ENCODE peak calls at places on chromosomes 13 and 19, in nine cellular contexts. One of them, this sample, is unnamed.

GRCh38 chr13:113117335-113117872 is 5.2 kb upstream of the F10 start:
- DNase-seq in cardiac muscle cell: no peak
- DNase-seq in BE2C: peak
- DNase-seq in A549: no peak
- DNase-seq in AG04450: no peak
- DNase-seq in left ventricle myocardium inferior: no peak
- DNase-seq in fibroblast of villous mesenchyme: no peak
- DNase-seq in IMR-90: no peak
- DNase-seq in ascending aorta: no peak
- DNase-seq in this sample: no peak

GRCh38 chr13:112333756-112334543 is 42.2 kb upstream of the SPACA7 start:
- DNase-seq in BE2C: no peak
- DNase-seq in IMR-90: no peak
- DNase-seq in left ventricle myocardium inferior: no peak
- DNase-seq in fibroblast of villous mesenchyme: no peak
- DNase-seq in AG04450: no peak
- DNase-seq in ascending aorta: no peak
- DNase-seq in A549: peak
- DNase-seq in cardiac muscle cell: no peak
- DNase-seq in this sample: no peak

GRCh38 chr13:96299235-96299634 is 209.3 kb downstream of the HS6ST3 start:
- DNase-seq in BE2C: no peak
- DNase-seq in IMR-90: no peak
- DNase-seq in left ventricle myocardium inferior: no peak
- DNase-seq in fibroblast of villous mesenchyme: no peak
- DNase-seq in A549: peak
- DNase-seq in ascending aorta: no peak
- DNase-seq in cardiac muscle cell: no peak
- DNase-seq in AG04450: no peak
- DNase-seq in this sample: no peak

GRCh38 chr13:35824395-35824794 is 306.8 kb downstream of the DCLK1 start:
- DNase-seq in cardiac muscle cell: no peak
- DNase-seq in fibroblast of villous mesenchyme: no peak
- DNase-seq in ascending aorta: no peak
- DNase-seq in A549: no peak
- DNase-seq in BE2C: no peak
- DNase-seq in IMR-90: no peak
- DNase-seq in AG04450: no peak
- DNase-seq in left ventricle myocardium inferior: no peak
- DNase-seq in this sample: no peak

GRCh38 chr13:34853161-34853560 is 88.9 kb upstream of the NBEA start:
- DNase-seq in ascending aorta: no peak
- DNase-seq in left ventricle myocardium inferior: no peak
- DNase-seq in BE2C: no peak
- DNase-seq in AG04450: no peak
- DNase-seq in fibroblast of villous mesenchyme: no peak
- DNase-seq in A549: no peak
- DNase-seq in cardiac muscle cell: no peak
- DNase-seq in IMR-90: no peak
- DNase-seq in this sample: no peak

GRCh38 chr19:9054768-9055167 is 32.1 kb upstream of the OR1M1 start:
- DNase-seq in fibroblast of villous mesenchyme: no peak
- DNase-seq in A549: peak
- DNase-seq in left ventricle myocardium inferior: no peak
- DNase-seq in IMR-90: no peak
- DNase-seq in cardiac muscle cell: no peak
- DNase-seq in ascending aorta: no peak
- DNase-seq in BE2C: no peak
- DNase-seq in AG04450: no peak
- DNase-seq in this sample: no peak

GRCh38 chr13:99969934-99970760 is 1.4 kb downstream of the ZIC5 start:
- DNase-seq in BE2C: peak
- DNase-seq in A549: peak
- DNase-seq in AG04450: no peak
- DNase-seq in fibroblast of villous mesenchyme: no peak
- DNase-seq in IMR-90: no peak
- DNase-seq in left ventricle myocardium inferior: no peak
- DNase-seq in cardiac muscle cell: peak
- DNase-seq in ascending aorta: no peak
- DNase-seq in this sample: no peak

GRCh38 chr13:98909016-98909415 is 68.8 kb downstream of the DOCK9 start:
- DNase-seq in fibroblast of villous mesenchyme: no peak
- DNase-seq in BE2C: no peak
- DNase-seq in AG04450: no peak
- DNase-seq in A549: peak
- DNase-seq in IMR-90: peak
- DNase-seq in cardiac muscle cell: no peak
- DNase-seq in ascending aorta: no peak
- DNase-seq in left ventricle myocardium inferior: no peak
- DNase-seq in this sample: no peak

GRCh38 chr19:17963936-17964691 is 2.8 kb upstream of the KCNN1 start:
- DNase-seq in A549: no peak
- DNase-seq in IMR-90: no peak
- DNase-seq in AG04450: no peak
- DNase-seq in fibroblast of villous mesenchyme: no peak
- DNase-seq in cardiac muscle cell: no peak
- DNase-seq in BE2C: no peak
- DNase-seq in left ventricle myocardium inferior: no peak
- DNase-seq in ascending aorta: no peak
- DNase-seq in this sample: no peak

GRCh38 chr19:48878219-48879024 is 6.2 kb downstream of the PPP1R15A start:
- DNase-seq in left ventricle myocardium inferior: no peak
- DNase-seq in AG04450: no peak
- DNase-seq in ascending aorta: peak
- DNase-seq in A549: peak
- DNase-seq in BE2C: no peak
- DNase-seq in fibroblast of villous mesenchyme: peak
- DNase-seq in IMR-90: peak
- DNase-seq in cardiac muscle cell: no peak
- DNase-seq in this sample: peak

GRCh38 chr19:48877900-48878218 is 5.6 kb downstream of the PPP1R15A start:
- DNase-seq in cardiac muscle cell: no peak
- DNase-seq in left ventricle myocardium inferior: no peak
- DNase-seq in IMR-90: no peak
- DNase-seq in AG04450: no peak
- DNase-seq in fibroblast of villous mesenchyme: no peak
- DNase-seq in ascending aorta: no peak
- DNase-seq in A549: peak
- DNase-seq in BE2C: no peak
- DNase-seq in this sample: no peak

GRCh38 chr19:48879025-48879572 is 6.9 kb downstream of the PPP1R15A start:
- DNase-seq in fibroblast of villous mesenchyme: no peak
- DNase-seq in IMR-90: no peak
- DNase-seq in BE2C: no peak
- DNase-seq in cardiac muscle cell: no peak
- DNase-seq in left ventricle myocardium inferior: no peak
- DNase-seq in ascending aorta: no peak
- DNase-seq in A549: peak
- DNase-seq in AG04450: no peak
- DNase-seq in this sample: no peak

GRCh38 chr19:48881741-48882657 is 9.8 kb downstream of the PPP1R15A start:
- DNase-seq in AG04450: no peak
- DNase-seq in left ventricle myocardium inferior: no peak
- DNase-seq in ascending aorta: no peak
- DNase-seq in cardiac muscle cell: peak
- DNase-seq in IMR-90: no peak
- DNase-seq in A549: peak
- DNase-seq in fibroblast of villous mesenchyme: no peak
- DNase-seq in BE2C: no peak
- DNase-seq in this sample: no peak
- TF ChIP-seq CTCF in AG04450: no peak
- TF ChIP-seq CTCF in left ventricle myocardium inferior: no peak
- TF ChIP-seq CTCF in ascending aorta: no peak
- TF ChIP-seq CTCF in cardiac muscle cell: no peak
- TF ChIP-seq CTCF in IMR-90: no peak
- TF ChIP-seq CTCF in A549: no peak
- TF ChIP-seq CTCF in fibroblast of villous mesenchyme: no peak
- TF ChIP-seq CTCF in BE2C: no peak
- TF ChIP-seq CTCF in this sample: no peak

DNA sequence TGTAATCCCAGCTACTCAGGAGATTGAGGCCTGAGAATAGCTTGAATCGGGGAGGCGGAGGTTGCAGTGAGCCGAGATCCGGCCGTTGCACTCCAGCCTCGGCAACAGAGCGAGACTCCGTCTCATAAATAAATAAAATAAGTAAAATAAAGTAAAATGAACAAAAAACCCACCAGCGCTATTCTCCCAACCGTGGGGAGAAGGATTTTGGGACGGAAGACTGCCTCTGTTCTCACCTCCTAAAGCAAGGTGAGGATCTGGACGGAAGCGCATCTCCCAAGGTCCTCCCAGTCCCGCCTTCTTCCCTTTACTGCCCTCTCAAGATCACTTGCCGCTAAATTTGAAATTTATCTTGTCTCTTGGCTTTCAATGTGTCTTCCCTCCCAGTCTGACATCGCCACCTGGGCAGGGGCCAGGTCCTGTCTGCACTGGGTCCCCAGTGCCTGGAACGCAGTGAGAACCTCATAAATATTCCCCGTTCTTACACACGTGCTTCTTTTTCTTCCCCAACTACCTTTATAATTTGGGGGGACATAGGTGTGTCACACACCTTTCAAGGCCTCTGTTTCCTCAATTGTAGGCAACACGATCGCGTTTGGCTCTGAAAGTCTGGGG is 1.2 kb upstream of the DNAJB1 start:
- DNase-seq in A549: no peak
- DNase-seq in ascending aorta: no peak
- DNase-seq in IMR-90: no peak
- DNase-seq in AG04450: no peak
- DNase-seq in fibroblast of villous mesenchyme: no peak
- DNase-seq in cardiac muscle cell: no peak
- DNase-seq in left ventricle myocardium inferior: no peak
- DNase-seq in BE2C: no peak
- DNase-seq in this sample: no peak
- H3K4me3 ChIP-seq in A549: peak
- H3K4me3 ChIP-seq in ascending aorta: no peak
- H3K4me3 ChIP-seq in IMR-90: no peak
- H3K4me3 ChIP-seq in AG04450: no peak
- H3K4me3 ChIP-seq in fibroblast of villous mesenchyme: no peak
- H3K4me3 ChIP-seq in cardiac muscle cell: no peak
- H3K4me3 ChIP-seq in left ventricle myocardium inferior: peak
- H3K4me3 ChIP-seq in BE2C: no peak
- H3K4me3 ChIP-seq in this sample: no peak

GRCh38 chr13:74201530-74201929 is 67.3 kb upstream of the KLF12 start:
- DNase-seq in cardiac muscle cell: no peak
- DNase-seq in ascending aorta: no peak
- DNase-seq in A549: no peak
- DNase-seq in fibroblast of villous mesenchyme: no peak
- DNase-seq in BE2C: no peak
- DNase-seq in left ventricle myocardium inferior: no peak
- DNase-seq in IMR-90: no peak
- DNase-seq in AG04450: no peak
- DNase-seq in this sample: no peak

GRCh38 chr13:74193391-74193790 is 59.2 kb upstream of the KLF12 start:
- DNase-seq in ascending aorta: no peak
- DNase-seq in IMR-90: no peak
- DNase-seq in AG04450: no peak
- DNase-seq in BE2C: no peak
- DNase-seq in cardiac muscle cell: no peak
- DNase-seq in A549: no peak
- DNase-seq in fibroblast of villous mesenchyme: no peak
- DNase-seq in left ventricle myocardium inferior: no peak
- DNase-seq in this sample: no peak

GRCh38 chr13:74194856-74195255 is 60.7 kb upstream of the KLF12 start:
- DNase-seq in fibroblast of villous mesenchyme: no peak
- DNase-seq in ascending aorta: no peak
- DNase-seq in A549: no peak
- DNase-seq in cardiac muscle cell: no peak
- DNase-seq in left ventricle myocardium inferior: no peak
- DNase-seq in AG04450: no peak
- DNase-seq in BE2C: no peak
- DNase-seq in IMR-90: no peak
- DNase-seq in this sample: no peak

GRCh38 chr13:74200081-74200480 is 65.9 kb upstream of the KLF12 start:
- DNase-seq in A549: no peak
- DNase-seq in AG04450: no peak
- DNase-seq in left ventricle myocardium inferior: no peak
- DNase-seq in IMR-90: peak
- DNase-seq in ascending aorta: no peak
- DNase-seq in fibroblast of villous mesenchyme: no peak
- DNase-seq in cardiac muscle cell: no peak
- DNase-seq in BE2C: no peak
- DNase-seq in this sample: no peak

DNA sequence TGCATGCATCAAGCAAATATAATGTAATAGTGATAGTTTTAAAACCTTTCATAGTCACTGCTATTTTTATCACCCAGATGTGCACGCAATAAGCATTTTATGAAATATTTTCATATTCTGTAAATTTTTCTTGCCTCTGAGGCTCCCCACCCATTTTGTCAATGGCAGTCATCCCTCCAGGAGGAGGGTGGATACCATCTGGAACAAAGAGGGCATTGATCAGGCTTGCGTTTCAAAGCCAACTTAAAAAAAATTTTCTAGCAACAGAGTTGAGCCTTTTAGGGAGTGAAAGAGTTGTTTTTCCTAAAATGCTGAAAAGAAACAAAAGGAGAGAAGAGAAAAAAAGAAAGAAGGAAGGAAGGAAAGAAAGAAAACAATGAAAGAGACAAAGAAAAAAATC is 63.5 kb upstream of the KLF12 start:
- DNase-seq in A549: no peak
- DNase-seq in BE2C: no peak
- DNase-seq in ascending aorta: no peak
- DNase-seq in fibroblast of villous mesenchyme: no peak
- DNase-seq in cardiac muscle cell: no peak
- DNase-seq in IMR-90: no peak
- DNase-seq in left ventricle myocardium inferior: no peak
- DNase-seq in AG04450: no peak
- DNase-seq in this sample: no peak
- TF ChIP-seq CTCF in A549: no peak
- TF ChIP-seq CTCF in BE2C: no peak
- TF ChIP-seq CTCF in ascending aorta: no peak
- TF ChIP-seq CTCF in fibroblast of villous mesenchyme: no peak
- TF ChIP-seq CTCF in cardiac muscle cell: no peak
- TF ChIP-seq CTCF in IMR-90: no peak
- TF ChIP-seq CTCF in left ventricle myocardium inferior: no peak
- TF ChIP-seq CTCF in AG04450: no peak
- TF ChIP-seq CTCF in this sample: no peak

GRCh38 chr19:40740747-40741146 is 9.5 kb downstream of the ACTMAP start:
- DNase-seq in AG04450: no peak
- DNase-seq in left ventricle myocardium inferior: peak
- DNase-seq in ascending aorta: no peak
- DNase-seq in IMR-90: no peak
- DNase-seq in A549: no peak
- DNase-seq in fibroblast of villous mesenchyme: peak
- DNase-seq in BE2C: no peak
- DNase-seq in cardiac muscle cell: no peak
- DNase-seq in this sample: no peak
- H3K4me3 ChIP-seq in AG04450: no peak
- H3K4me3 ChIP-seq in left ventricle myocardium inferior: no peak
- H3K4me3 ChIP-seq in ascending aorta: no peak
- H3K4me3 ChIP-seq in IMR-90: no peak
- H3K4me3 ChIP-seq in A549: no peak
- H3K4me3 ChIP-seq in fibroblast of villous mesenchyme: no peak
- H3K4me3 ChIP-seq in BE2C: no peak
- H3K4me3 ChIP-seq in cardiac muscle cell: no peak
- H3K4me3 ChIP-seq in this sample: no peak

This sample was measured in retinal pigment epithelial cell.